ENCODE peak calls at places on chromosomes 11 and 22, in five cellular contexts. One of them, this sample, is unnamed.
A peak's percentile ranks its signal among the peaks of the same experiment; 100 is the strongest.

GRCh38 chr11:83724704-83725114 is 438.5 kb upstream of the CCDC90B start:
- DNase-seq in gastrocnemius medialis: no peak
- DNase-seq in suprapubic skin: no peak
- DNase-seq in thyroid gland: peak; percentile 88
- DNase-seq in testis: peak; percentile 31
- DNase-seq in this sample: no peak

GRCh38 chr11:96061730-96062524 is 138.0 kb upstream of the MTMR2 start:
- DNase-seq in gastrocnemius medialis: no peak
- DNase-seq in suprapubic skin: no peak
- DNase-seq in testis: no peak
- DNase-seq in thyroid gland: no peak
- DNase-seq in this sample: no peak

GRCh38 chr11:95088946-95089619 is 563 bp upstream of the ENDOD1 start:
- DNase-seq in suprapubic skin: no peak
- DNase-seq in thyroid gland: no peak
- DNase-seq in testis: no peak
- DNase-seq in gastrocnemius medialis: no peak
- DNase-seq in this sample: no peak

GRCh38 chr11:112364962-112365481 is 104.4 kb upstream of the PLET1 start:
- DNase-seq in suprapubic skin: no peak
- DNase-seq in gastrocnemius medialis: no peak
- DNase-seq in thyroid gland: no peak
- DNase-seq in testis: no peak
- DNase-seq in this sample: no peak

GRCh38 chr11:101475699-101476098 is 108.1 kb downstream of the TRPC6 start:
- DNase-seq in testis: no peak
- DNase-seq in gastrocnemius medialis: no peak
- DNase-seq in suprapubic skin: no peak
- DNase-seq in thyroid gland: no peak
- DNase-seq in this sample: no peak

GRCh38 chr11:118012083-118012669 is 26.0 kb downstream of the IL10RA start:
- DNase-seq in gastrocnemius medialis: no peak
- DNase-seq in testis: peak; percentile 24
- DNase-seq in thyroid gland: no peak
- DNase-seq in suprapubic skin: no peak
- DNase-seq in this sample: peak; percentile 54

GRCh38 chr11:69064394-69064957 is 15.7 kb downstream of the TPCN2 start:
- DNase-seq in suprapubic skin: no peak
- DNase-seq in testis: no peak
- DNase-seq in gastrocnemius medialis: no peak
- DNase-seq in thyroid gland: no peak
- DNase-seq in this sample: no peak

GRCh38 chr11:11843233-11843632 is 1.5 kb downstream of the USP47 start:
- DNase-seq in testis: no peak
- DNase-seq in suprapubic skin: no peak
- DNase-seq in thyroid gland: no peak
- DNase-seq in gastrocnemius medialis: no peak
- DNase-seq in this sample: no peak

GRCh38 chr11:57778318-57779037 is 16.9 kb downstream of the CTNND1 start:
- DNase-seq in testis: peak; percentile 96
- DNase-seq in suprapubic skin: peak; percentile 95
- DNase-seq in thyroid gland: peak; percentile 99
- DNase-seq in gastrocnemius medialis: peak; percentile 28
- DNase-seq in this sample: peak; percentile 98

GRCh38 chr11:7575841-7576451 is 62.1 kb downstream of the PPFIBP2 start:
- DNase-seq in testis: peak; percentile 70
- DNase-seq in gastrocnemius medialis: no peak
- DNase-seq in thyroid gland: peak; percentile 83
- DNase-seq in suprapubic skin: no peak
- DNase-seq in this sample: no peak

GRCh38 chr22:49203863-49204598 is 623.6 kb downstream of the BRD1 start:
- DNase-seq in testis: peak; percentile 10
- DNase-seq in thyroid gland: no peak
- DNase-seq in gastrocnemius medialis: no peak
- DNase-seq in suprapubic skin: peak; percentile 26
- DNase-seq in this sample: peak; percentile 5

GRCh38 chr22:30314918-30315317 is 11.8 kb downstream of the TBC1D10A start:
- DNase-seq in suprapubic skin: no peak
- DNase-seq in thyroid gland: no peak
- DNase-seq in testis: no peak
- DNase-seq in gastrocnemius medialis: no peak
- DNase-seq in this sample: no peak

GRCh38 chr22:19806213-19807160 is 45.9 kb downstream of the TBX1 start:
- DNase-seq in thyroid gland: peak; percentile 93
- DNase-seq in gastrocnemius medialis: no peak
- DNase-seq in testis: no peak
- DNase-seq in suprapubic skin: peak; percentile 89
- DNase-seq in this sample: no peak

GRCh38 chr11:2655834-2656622 is 43.8 kb downstream of the KCNQ1OT1 start:
- DNase-seq in gastrocnemius medialis: no peak
- DNase-seq in thyroid gland: peak; percentile 63
- DNase-seq in suprapubic skin: no peak
- DNase-seq in testis: no peak
- DNase-seq in this sample: no peak

GRCh38 chr11:82996966-82997606 is 74.6 kb downstream of the RAB30 start:
- DNase-seq in testis: no peak
- DNase-seq in suprapubic skin: no peak
- DNase-seq in thyroid gland: no peak
- DNase-seq in gastrocnemius medialis: no peak
- DNase-seq in this sample: no peak

GRCh38 chr22:43376765-43377485 is 33.8 kb upstream of the SCUBE1 start:
- DNase-seq in gastrocnemius medialis: no peak
- DNase-seq in testis: no peak
- DNase-seq in suprapubic skin: peak; percentile 16
- DNase-seq in thyroid gland: peak; percentile 52
- DNase-seq in this sample: no peak

GRCh38 chr11:16252373-16252772 is 104.0 kb downstream of the SOX6 start:
- DNase-seq in testis: no peak
- DNase-seq in gastrocnemius medialis: no peak
- DNase-seq in suprapubic skin: no peak
- DNase-seq in thyroid gland: peak; percentile 1
- DNase-seq in this sample: no peak

GRCh38 chr11:102187416-102188125 is 77.3 kb downstream of the YAP1 start:
- DNase-seq in suprapubic skin: no peak
- DNase-seq in thyroid gland: peak; percentile 9
- DNase-seq in gastrocnemius medialis: no peak
- DNase-seq in testis: no peak
- DNase-seq in this sample: no peak

GRCh38 chr11:45262900-45263299 is 23.2 kb downstream of the SYT13 start:
- DNase-seq in testis: no peak
- DNase-seq in gastrocnemius medialis: no peak
- DNase-seq in suprapubic skin: no peak
- DNase-seq in thyroid gland: no peak
- DNase-seq in this sample: no peak

GRCh38 chr11:109338131-109338530 is 83.9 kb upstream of the C11orf87 start:
- DNase-seq in testis: no peak
- DNase-seq in thyroid gland: no peak
- DNase-seq in suprapubic skin: no peak
- DNase-seq in gastrocnemius medialis: no peak
- DNase-seq in this sample: no peak

GRCh38 chr22:46175631-46176030 is 25.3 kb downstream of the PPARA start:
- DNase-seq in testis: no peak
- DNase-seq in thyroid gland: no peak
- DNase-seq in suprapubic skin: no peak
- DNase-seq in gastrocnemius medialis: no peak
- DNase-seq in this sample: no peak

GRCh38 chr11:90179923-90180322 is 42.9 kb downstream of the CHORDC1 start:
- DNase-seq in thyroid gland: no peak
- DNase-seq in gastrocnemius medialis: no peak
- DNase-seq in suprapubic skin: no peak
- DNase-seq in testis: no peak
- DNase-seq in this sample: no peak

DNA sequence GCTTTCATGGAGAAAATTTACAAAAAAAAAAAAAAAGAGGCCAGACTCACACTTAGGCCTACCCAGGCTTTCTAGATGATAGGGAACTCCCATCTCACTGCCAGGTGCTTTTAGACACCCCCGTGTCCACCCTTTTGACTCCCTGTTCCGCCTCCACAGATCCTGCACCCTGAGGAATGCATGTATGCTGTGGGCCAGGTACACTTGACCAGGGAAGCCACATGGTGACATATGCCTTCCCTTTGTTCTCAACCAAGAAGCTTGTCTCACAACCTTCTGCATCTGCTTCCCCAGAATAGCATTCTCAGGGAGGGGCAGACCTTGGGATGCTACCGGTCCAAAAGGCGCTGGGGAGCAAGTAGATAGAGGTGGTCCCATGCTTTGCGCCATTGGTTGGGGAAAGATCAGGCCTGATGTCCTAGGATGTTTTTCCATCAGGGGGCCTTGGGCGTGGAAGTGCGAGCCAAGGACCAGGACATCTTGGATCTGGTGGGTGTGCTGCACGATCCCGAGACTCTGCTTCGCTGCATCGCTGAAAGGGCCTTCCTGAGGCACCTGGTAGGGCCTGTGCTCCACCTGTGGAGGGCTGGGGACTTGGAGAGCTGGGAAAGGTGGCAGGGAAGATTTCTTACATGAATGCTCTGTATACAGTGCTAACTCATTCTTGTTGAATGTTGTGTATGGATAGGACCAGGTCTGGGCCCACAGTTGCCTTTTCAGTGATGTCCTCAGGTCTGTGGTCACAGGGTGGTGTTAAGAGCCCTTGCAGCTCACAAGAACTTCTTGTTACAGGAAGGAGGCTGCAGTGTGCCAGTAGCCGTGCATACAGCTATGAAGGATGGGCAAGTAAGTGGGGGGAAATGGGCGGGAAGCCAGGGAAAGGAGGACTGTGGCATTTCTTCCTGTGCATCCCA is 7.5 kb downstream of the HMBS start:
- DNase-seq in suprapubic skin: no peak
- DNase-seq in thyroid gland: peak; percentile 30
- DNase-seq in testis: no peak
- DNase-seq in gastrocnemius medialis: no peak
- DNase-seq in this sample: no peak
- TF ChIP-seq POLR2A in suprapubic skin: no peak
- TF ChIP-seq POLR2A in thyroid gland: no peak
- TF ChIP-seq POLR2A in testis: no peak
- TF ChIP-seq POLR2A in gastrocnemius medialis: no peak
- TF ChIP-seq POLR2A in this sample: no peak

GRCh38 chr11:128509990-128510389 is 77.4 kb downstream of the ETS1 start:
- DNase-seq in suprapubic skin: no peak
- DNase-seq in testis: no peak
- DNase-seq in gastrocnemius medialis: no peak
- DNase-seq in thyroid gland: no peak
- DNase-seq in this sample: no peak

GRCh38 chr11:128508785-128509518 is 78.4 kb downstream of the ETS1 start:
- DNase-seq in testis: no peak
- DNase-seq in gastrocnemius medialis: no peak
- DNase-seq in thyroid gland: no peak
- DNase-seq in suprapubic skin: no peak
- DNase-seq in this sample: no peak

GRCh38 chr11:128506384-128506783 is 81.0 kb downstream of the ETS1 start:
- DNase-seq in testis: no peak
- DNase-seq in gastrocnemius medialis: no peak
- DNase-seq in suprapubic skin: no peak
- DNase-seq in thyroid gland: no peak
- DNase-seq in this sample: no peak

GRCh38 chr11:128506999-128507591 is 80.3 kb downstream of the ETS1 start:
- DNase-seq in suprapubic skin: peak; percentile 91
- DNase-seq in thyroid gland: peak; percentile 41
- DNase-seq in testis: peak; percentile 60
- DNase-seq in gastrocnemius medialis: peak; percentile 76
- DNase-seq in this sample: peak; percentile 90

DNA sequence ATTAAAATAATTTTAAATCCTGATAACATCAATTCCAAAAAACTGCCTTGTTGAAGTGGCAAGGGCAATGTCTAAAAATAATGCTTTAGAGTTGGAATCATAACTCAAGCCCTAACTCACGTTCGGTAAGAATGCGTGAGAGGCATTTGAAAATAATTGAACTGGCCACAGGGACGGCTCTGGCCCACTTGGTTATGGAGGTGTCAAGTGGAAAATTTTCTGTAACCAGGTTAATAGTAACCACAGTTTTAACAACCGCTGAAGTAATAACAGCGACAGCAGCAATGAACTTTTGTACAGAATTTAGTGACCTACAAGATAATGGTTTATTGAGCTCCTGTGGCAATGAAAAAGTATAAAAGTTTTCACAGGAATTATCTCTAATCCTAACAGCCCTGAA is 79.4 kb downstream of the ETS1 start:
- DNase-seq in thyroid gland: no peak
- DNase-seq in gastrocnemius medialis: no peak
- DNase-seq in suprapubic skin: no peak
- DNase-seq in testis: no peak
- DNase-seq in this sample: no peak
- H3K4me1 ChIP-seq in thyroid gland: peaks cover under 1% of the 10 kb centered on the region
- H3K4me1 ChIP-seq in gastrocnemius medialis: peaks cover 79% of the 10 kb centered on the region
- H3K4me1 ChIP-seq in suprapubic skin: peaks cover 61% of the 10 kb centered on the region
- H3K4me1 ChIP-seq in testis: peaks cover 12% of the 10 kb centered on the region
- H3K4me1 ChIP-seq in this sample: peaks cover 22% of the 10 kb centered on the region

GRCh38 chr11:65438257-65439151 is 15.9 kb downstream of the NEAT1 start:
- DNase-seq in suprapubic skin: no peak
- DNase-seq in thyroid gland: no peak
- DNase-seq in testis: no peak
- DNase-seq in gastrocnemius medialis: no peak
- DNase-seq in this sample: no peak

GRCh38 chr11:65442952-65443351 is 20.4 kb downstream of the NEAT1 start:
- DNase-seq in testis: no peak
- DNase-seq in suprapubic skin: peak; percentile 66
- DNase-seq in thyroid gland: peak; percentile 53
- DNase-seq in gastrocnemius medialis: no peak
- DNase-seq in this sample: peak; percentile 39

GRCh38 chr11:65439331-65440181 is 17.0 kb downstream of the NEAT1 start:
- DNase-seq in thyroid gland: peak; percentile 40
- DNase-seq in gastrocnemius medialis: no peak
- DNase-seq in suprapubic skin: peak; percentile 51
- DNase-seq in testis: no peak
- DNase-seq in this sample: peak; percentile 44

GRCh38 chr11:65437436-65438227 is 15.0 kb downstream of the NEAT1 start:
- DNase-seq in suprapubic skin: peak; percentile 54
- DNase-seq in thyroid gland: peak; percentile 51
- DNase-seq in gastrocnemius medialis: no peak
- DNase-seq in testis: no peak
- DNase-seq in this sample: peak; percentile 68

GRCh38 chr11:65440831-65441499 is 18.4 kb downstream of the NEAT1 start:
- DNase-seq in suprapubic skin: peak; percentile 38
- DNase-seq in thyroid gland: peak; percentile 65
- DNase-seq in testis: no peak
- DNase-seq in gastrocnemius medialis: no peak
- DNase-seq in this sample: no peak
- TF ChIP-seq POLR2A in suprapubic skin: no peak
- TF ChIP-seq POLR2A in thyroid gland: peak; percentile 26
- TF ChIP-seq POLR2A in testis: no peak
- TF ChIP-seq POLR2A in gastrocnemius medialis: peak; percentile 16
- TF ChIP-seq POLR2A in this sample: no peak

DNA sequence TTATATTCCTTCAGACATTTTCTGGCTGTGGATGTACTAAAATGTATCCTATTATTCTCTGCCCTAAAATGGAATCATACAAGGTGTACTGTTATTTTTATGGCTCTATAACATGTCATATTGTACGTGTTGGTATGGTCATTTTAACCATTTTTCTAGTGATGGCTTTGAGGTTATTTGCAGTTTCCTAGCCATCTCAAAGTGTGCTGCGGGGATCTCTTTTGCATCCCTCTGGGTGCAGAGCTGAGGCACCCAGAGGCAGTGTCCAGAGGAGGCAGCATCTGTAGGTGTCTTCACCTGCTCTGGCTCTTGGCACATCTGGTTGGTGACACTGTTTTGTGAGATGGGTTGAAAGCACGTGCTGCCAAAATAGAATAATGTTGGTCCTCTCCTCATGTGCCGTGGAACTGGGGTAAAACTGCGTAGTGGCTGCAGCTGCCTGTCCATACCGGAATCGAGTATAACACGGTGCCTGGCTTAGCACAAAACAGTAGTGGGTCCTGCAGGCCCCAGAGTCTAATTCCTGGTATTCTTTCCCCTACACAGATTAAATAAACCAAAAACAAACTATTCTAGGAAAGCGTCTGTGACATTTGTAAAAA is 12.8 kb downstream of the NEAT1 start:
- DNase-seq in gastrocnemius medialis: no peak
- DNase-seq in testis: peak; percentile 18
- DNase-seq in suprapubic skin: no peak
- DNase-seq in thyroid gland: peak; percentile 26
- DNase-seq in this sample: no peak
- H3K4me1 ChIP-seq in gastrocnemius medialis: peaks cover 37% of the 10 kb centered on the region
- H3K4me1 ChIP-seq in testis: peaks cover 20% of the 10 kb centered on the region
- H3K4me1 ChIP-seq in suprapubic skin: peaks cover 96% of the 10 kb centered on the region
- H3K4me1 ChIP-seq in thyroid gland: peaks cover 64% of the 10 kb centered on the region
- H3K4me1 ChIP-seq in this sample: peaks cover 100% of the 10 kb centered on the region

This sample was measured in adrenal gland.